ENCODE peak calls at places on chromosomes 11 and 22, in six cellular contexts. K, P, E, H, S and L are unnamed samples. For H3K4me1, the result is how much of the 10 kb centered on the place peaks cover.

GRCh38 chr11:95577716-95578460 is 211.7 kb downstream of the FAM76B start:
- DNase-seq in H (no peak), E (peak), K (peak), P (no peak), S (no peak), L (no peak)

GRCh38 chr22:38167988-38168407 is 13.6 kb downstream of the PLA2G6 start:
- DNase-seq in E (no peak), H (peak), P (peak), K (no peak), S (no peak), L (no peak)

GRCh38 chr22:49535126-49535525 is 292.5 kb downstream of the BRD1 start:
- DNase-seq in P (peak), H (no peak), K (no peak), S (no peak), E (no peak), L (no peak)

GRCh38 chr11:11010624-11011127 is 152.8 kb upstream of the ZBED5 start:
- DNase-seq in P (peak), H (peak), E (peak), K (peak), S (peak), L (peak)

GRCh38 chr11:93935826-93936225 is 85.3 kb upstream of the HEPHL1 start:
- DNase-seq in S (no peak), E (no peak), K (no peak), H (no peak), P (no peak), L (no peak)

GRCh38 chr11:41845066-41845465 is 385.6 kb upstream of the LRRC4C start:
- DNase-seq in K (no peak), E (no peak), H (no peak), P (no peak), S (peak), L (no peak)

GRCh38 chr11:87463486-87464102 is 425.9 kb downstream of the TMEM135 start:
- DNase-seq in E (no peak), P (no peak), S (peak), K (peak), H (no peak), L (no peak)

GRCh38 chr11:119218141-119218878 is 12.2 kb downstream of the CBL start:
- DNase-seq in K (peak), E (peak), S (no peak), P (no peak), H (no peak), L (no peak)

GRCh38 chr11:126357969-126358762 is 2.7 kb downstream of the ST3GAL4 start:
- DNase-seq in P (peak), E (no peak), S (no peak), H (no peak), K (no peak), L (no peak)

GRCh38 chr11:68223275-68223674 is 10.2 kb upstream of the KMT5B start:
- DNase-seq in E (no peak), P (no peak), K (no peak), H (no peak), S (no peak), L (no peak)

GRCh38 chr11:128796275-128796674 is 70.8 kb downstream of the KCNJ1 start:
- DNase-seq in P (no peak), K (peak), E (peak), H (no peak), S (no peak), L (no peak)

GRCh38 chr22:30445438-30445936 is 19.9 kb downstream of the MTFP1 start:
- DNase-seq in K (peak), E (no peak), H (no peak), P (no peak), S (no peak), L (no peak)

GRCh38 chr11:7418061-7418460 is 67.2 kb upstream of the OLFML1 start:
- DNase-seq in P (no peak), H (no peak), K (no peak), S (no peak), E (peak), L (no peak)

GRCh38 chr22:22060200-22061084 is 77.9 kb upstream of the TOP3B start:
- DNase-seq in S (peak), H (peak), K (peak), E (no peak), P (no peak), L (peak)

GRCh38 chr11:61733120-61733978 is 19.1 kb upstream of the MYRF start:
- DNase-seq in S (peak), P (peak), E (peak), H (peak), K (peak), L (peak)

GRCh38 chr22:24772493-24773220 is 1.9 kb downstream of the PIWIL3 start:
- DNase-seq in E (peak), P (no peak), H (no peak), S (peak), K (peak), L (peak)

GRCh38 chr11:110565344-110565684 is 135.6 kb downstream of the FDX1 start:
- DNase-seq in S (peak), E (peak), K (peak), H (no peak), P (no peak), L (no peak)

GRCh38 chr11:46967962-46968361 is 31.4 kb downstream of the CSTPP1 start:
- DNase-seq in E (no peak), S (peak), H (no peak), K (no peak), P (no peak), L (no peak)

GRCh38 chr11:93842034-93842433 is 8.4 kb downstream of the VSTM5 start:
- DNase-seq in P (no peak), E (no peak), H (no peak), K (no peak), S (no peak), L (no peak)

DNA sequence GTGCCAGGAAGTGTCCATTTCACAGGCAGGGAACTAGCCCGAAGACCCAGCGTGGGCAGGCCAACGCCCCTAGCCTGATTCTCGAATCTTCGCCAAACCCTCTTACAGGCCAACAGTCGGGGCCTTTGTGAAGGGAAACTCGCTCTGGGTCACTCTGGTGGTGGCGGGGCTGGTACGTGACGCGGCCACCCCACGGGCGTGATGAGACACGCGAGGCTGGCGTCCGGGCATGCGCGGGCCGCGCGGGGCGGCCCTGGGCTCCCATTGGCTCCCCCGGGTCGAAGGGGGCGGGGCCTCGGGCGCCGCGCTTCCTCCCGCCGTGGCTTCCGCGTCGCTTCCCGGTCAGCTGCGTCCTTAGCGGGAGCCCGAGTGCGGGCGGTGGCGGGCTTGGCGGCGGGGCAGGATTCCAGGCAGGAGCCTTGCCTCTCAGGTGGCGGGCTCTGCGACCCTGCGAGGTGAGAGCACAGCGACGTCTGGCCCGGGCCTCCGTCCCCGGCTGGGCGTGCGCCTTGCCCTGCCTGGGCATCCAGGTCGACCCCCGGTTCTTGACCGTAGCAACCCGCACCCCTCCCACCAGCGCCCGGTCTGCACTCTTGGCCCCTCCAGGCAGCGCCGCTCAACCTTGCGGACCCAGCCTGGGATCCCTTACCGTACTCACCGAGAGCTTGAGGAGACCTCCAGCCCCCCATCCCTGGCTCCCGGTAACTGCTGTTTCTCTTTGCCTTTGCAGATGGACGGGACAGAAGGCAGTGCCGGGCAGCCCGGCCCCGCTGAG is at the start of gene FRMD8:
- DNase-seq in P (peak), K (peak), E (peak), S (peak), H (peak), L (peak)
- H3K4me1 ChIP-seq in P (under half), K (under half), E (half or more), S (under half), H (half or more), L (under half)

DNA sequence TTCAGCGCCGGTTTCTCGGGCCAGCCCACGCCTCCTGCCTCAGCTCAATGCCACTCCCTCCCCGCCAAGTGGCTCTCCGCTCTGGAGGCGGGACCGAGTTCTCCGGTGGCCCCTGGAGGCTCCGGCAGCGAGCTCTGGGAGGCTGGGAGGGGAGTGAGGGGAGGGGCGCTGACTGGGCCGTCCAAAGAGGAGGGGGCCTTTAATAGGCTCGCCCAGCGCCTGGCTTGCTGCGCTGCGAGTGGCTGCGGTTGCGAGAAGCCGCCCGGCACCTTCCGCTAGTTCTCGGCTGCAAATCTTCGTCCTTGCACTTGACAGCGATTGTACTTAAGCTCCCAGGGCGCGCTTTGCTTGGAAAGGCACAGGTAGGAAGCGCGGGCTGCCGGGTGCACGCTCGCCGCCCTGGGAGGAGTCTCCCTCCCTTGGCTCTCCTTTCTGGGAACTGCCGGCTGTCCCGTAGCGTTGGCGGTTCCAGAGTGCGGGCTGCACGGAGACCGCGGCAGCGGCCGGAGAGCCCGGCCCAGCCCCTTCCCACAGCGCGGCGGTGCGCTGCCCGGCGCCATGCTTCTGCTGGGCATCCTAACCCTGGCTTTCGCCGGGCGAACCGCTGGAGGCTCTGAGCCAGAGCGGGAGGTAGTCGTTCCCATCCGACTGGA is at the start of gene ADAMTS15:
- DNase-seq in H (peak), P (peak), S (peak), K (peak), E (peak), L (peak)
- H3K4me3 ChIP-seq in H (peak), P (peak), S (peak), K (peak), E (peak), L (peak)

GRCh38 chr11:8789864-8790263 is 107.3 kb downstream of the RPL27A start:
- DNase-seq in K (no peak), S (no peak), E (no peak), H (no peak), P (no peak), L (no peak)
- H3K4me1 ChIP-seq in K (under half), S (under half), E (under half), H (under half), P (under half), L (under half)

DNA sequence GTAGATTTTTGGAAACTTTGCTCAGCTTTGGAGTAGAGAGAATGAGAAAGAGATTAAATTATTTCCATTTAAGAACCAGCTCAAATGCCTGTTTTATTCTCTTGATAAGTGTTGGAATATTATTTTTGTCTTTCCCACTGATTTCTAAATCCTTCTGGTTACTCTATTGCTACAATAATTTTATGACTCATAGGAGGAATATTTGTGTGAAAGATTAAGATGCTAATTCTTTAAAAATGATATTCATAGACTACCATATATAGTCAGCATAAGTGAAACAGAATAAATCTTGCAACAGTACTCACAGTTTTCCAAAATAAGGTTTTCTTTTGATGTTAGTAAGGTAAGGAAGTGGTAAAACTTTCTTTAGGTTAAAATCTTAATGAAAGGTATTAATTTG is 60.9 kb downstream of the YAP1 start:
- DNase-seq in S (no peak), P (no peak), H (no peak), E (peak), K (peak), L (no peak)
- H3K4me3 ChIP-seq in S (no peak), P (no peak), H (no peak), E (no peak), K (no peak), L (no peak)

DNA sequence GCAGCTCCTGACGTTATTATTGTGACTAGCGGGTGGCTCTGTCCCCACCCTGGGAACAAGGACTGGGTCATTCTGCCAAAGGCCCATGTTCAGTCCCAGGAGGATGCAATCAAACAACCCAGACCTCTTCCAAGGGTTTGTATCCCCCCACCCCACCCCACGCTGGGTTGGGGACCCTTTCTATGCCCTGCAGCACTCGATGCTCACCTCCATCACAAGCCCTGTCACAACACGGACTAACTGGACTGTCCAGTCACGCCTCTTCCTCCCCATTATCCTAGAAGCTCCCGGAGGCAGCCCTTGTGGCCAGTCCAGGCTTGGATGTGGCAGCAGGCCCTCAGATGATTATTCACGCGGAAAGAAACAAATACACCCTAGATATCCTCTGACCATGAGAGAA is 3.7 kb downstream of the SHANK2 start:
- DNase-seq in K (no peak), S (no peak), H (no peak), P (no peak), E (no peak), L (no peak)
- H3K4me1 ChIP-seq in K (under half), S (half or more), H (under half), P (under half), E (under half), L (under half)